ENCODE peak calls at places on chromosome 10, in ten cellular contexts. I, U, E, O, T, Q, S, P, V and B are unnamed samples.

GRCh38 chr10:115902596-115902995 is 370.4 kb downstream of the GFRA1 start:
- DNase-seq in I (no peak), U (no peak), E (no peak), O (no peak), T (no peak), Q (no peak), S (no peak), P (no peak), V (no peak), B (no peak)

GRCh38 chr10:110779489-110779888 is 92.2 kb upstream of the PDCD4 start:
- DNase-seq in I (no peak), U (no peak), E (no peak), O (no peak), T (no peak), Q (no peak), S (no peak), P (peak), V (no peak), B (no peak)

GRCh38 chr10:125023862-125024495 is 82.1 kb downstream of the ZRANB1 start:
- DNase-seq in I (no peak), U (no peak), E (peak), O (no peak), T (peak), Q (no peak), S (no peak), P (no peak), V (no peak), B (peak)

GRCh38 chr10:86813101-86813500 is 56.7 kb downstream of the BMPR1A start:
- DNase-seq in I (peak), U (peak), E (no peak), O (no peak), T (no peak), Q (no peak), S (no peak), P (no peak), V (no peak), B (no peak)

GRCh38 chr10:22043327-22043633 is 39.8 kb upstream of the DNAJC1 start:
- DNase-seq in I (no peak), U (no peak), E (no peak), O (no peak), T (no peak), Q (no peak), S (no peak), P (no peak), V (no peak), B (no peak)

GRCh38 chr10:84118395-84119006 is 20.8 kb upstream of the GHITM start:
- DNase-seq in I (no peak), U (no peak), E (no peak), O (no peak), T (no peak), Q (no peak), S (no peak), P (peak), V (no peak), B (no peak)

GRCh38 chr10:116590590-116591444 is at the start of gene PNLIPRP1:
- DNase-seq in I (no peak), U (no peak), E (no peak), O (no peak), T (no peak), Q (no peak), S (no peak), P (no peak), V (no peak), B (no peak)

GRCh38 chr10:32171213-32171612 is 115.0 kb upstream of the KIF5B start:
- DNase-seq in I (no peak), U (no peak), E (no peak), O (peak), T (no peak), Q (no peak), S (no peak), P (peak), V (no peak), B (no peak)

GRCh38 chr10:15585303-15585715 is 134.4 kb downstream of the ITGA8 start:
- DNase-seq in I (peak), U (no peak), E (peak), O (peak), T (peak), Q (peak), S (peak), P (peak), V (peak), B (peak)

GRCh38 chr10:48604408-48605263 is at the start of gene ARHGAP22:
- DNase-seq in I (peak), U (no peak), E (peak), O (peak), T (peak), Q (no peak), S (peak), P (peak), V (no peak), B (peak)

DNA sequence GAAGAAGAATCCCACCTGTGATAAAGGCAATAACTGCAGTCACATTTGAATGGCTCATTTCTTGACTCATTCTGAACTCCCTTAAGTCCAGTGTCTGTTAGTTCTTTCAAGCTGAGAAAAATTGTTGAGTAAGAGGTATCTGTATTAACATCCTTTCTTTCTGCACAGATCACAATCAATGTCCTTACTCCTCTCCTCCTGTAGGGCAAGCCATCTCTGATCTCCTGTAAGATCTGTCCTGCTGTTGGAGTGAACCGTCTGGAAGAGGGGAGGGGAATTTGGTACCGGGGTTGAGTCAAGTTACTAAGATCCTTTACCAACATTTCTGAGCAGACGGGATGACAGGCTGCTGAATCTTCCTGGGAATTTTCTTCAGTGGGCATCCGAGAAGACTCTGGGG is 19.6 kb upstream of the RGS10 start:
- DNase-seq in I (no peak), U (no peak), E (no peak), O (no peak), T (no peak), Q (no peak), S (no peak), P (no peak), V (no peak), B (no peak)
- TF ChIP-seq CTCF in I (no peak), U (no peak), E (no peak), O (no peak), T (no peak), Q (no peak), S (no peak), P (no peak), V (no peak), B (no peak)

DNA sequence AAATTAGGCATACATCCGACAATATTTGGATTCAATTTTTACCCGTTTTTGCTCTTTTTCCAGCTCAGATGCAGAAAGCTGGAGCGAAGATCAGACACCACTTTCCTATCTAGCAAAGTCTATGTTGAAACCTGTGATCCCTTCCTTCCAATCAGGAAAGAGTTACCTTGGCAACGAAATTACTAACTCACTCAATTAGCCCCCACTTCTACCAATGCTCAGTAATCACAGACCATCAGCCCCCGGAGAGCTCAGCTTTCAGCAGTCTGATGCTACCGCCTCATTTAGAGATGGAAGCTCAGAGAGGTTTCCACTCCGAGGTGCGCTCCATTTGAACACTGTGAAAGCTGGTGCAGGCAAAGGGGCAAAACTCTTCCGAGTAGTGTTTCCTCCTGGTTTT is 6.7 kb downstream of the FRAT1 start:
- DNase-seq in I (no peak), U (no peak), E (no peak), O (no peak), T (no peak), Q (no peak), S (no peak), P (no peak), V (no peak), B (no peak)
- TF ChIP-seq CTCF in I (no peak), U (no peak), E (no peak), O (no peak), T (no peak), Q (no peak), S (no peak), P (no peak), V (no peak), B (no peak)

GRCh38 chr10:29479081-29479917 is 155.5 kb downstream of the SVIL start:
- DNase-seq in I (peak), U (peak), E (no peak), O (no peak), T (no peak), Q (peak), S (no peak), P (peak), V (no peak), B (no peak)
- TF ChIP-seq CTCF in I (no peak), U (no peak), E (no peak), O (no peak), T (no peak), Q (no peak), S (no peak), P (no peak), V (no peak), B (no peak)

DNA sequence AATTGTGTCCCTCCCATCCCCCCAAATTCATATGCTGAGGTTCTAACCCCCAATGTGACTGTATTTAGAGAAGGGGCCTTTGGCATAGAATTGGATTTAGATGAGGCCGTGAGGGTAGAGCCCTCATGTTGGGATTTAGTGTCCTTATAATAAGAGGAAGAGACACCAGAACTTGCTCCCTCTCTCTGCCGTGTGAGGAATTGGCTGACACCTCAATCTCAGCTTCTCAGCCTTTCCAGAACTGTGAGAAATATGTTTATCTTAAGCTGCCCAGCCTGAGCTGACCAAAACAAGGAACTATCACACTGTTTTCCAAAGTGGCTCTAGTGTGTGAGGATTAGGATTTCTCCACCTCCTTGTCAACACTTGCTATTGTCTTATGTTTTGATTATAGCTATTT is 400.0 kb upstream of the FZD8 start:
- DNase-seq in I (no peak), U (no peak), E (no peak), O (no peak), T (no peak), Q (no peak), S (no peak), P (no peak), V (no peak), B (no peak)
- TF ChIP-seq CTCF in I (no peak), U (no peak), E (no peak), O (no peak), T (no peak), Q (peak), S (no peak), P (peak), V (no peak), B (peak)

DNA sequence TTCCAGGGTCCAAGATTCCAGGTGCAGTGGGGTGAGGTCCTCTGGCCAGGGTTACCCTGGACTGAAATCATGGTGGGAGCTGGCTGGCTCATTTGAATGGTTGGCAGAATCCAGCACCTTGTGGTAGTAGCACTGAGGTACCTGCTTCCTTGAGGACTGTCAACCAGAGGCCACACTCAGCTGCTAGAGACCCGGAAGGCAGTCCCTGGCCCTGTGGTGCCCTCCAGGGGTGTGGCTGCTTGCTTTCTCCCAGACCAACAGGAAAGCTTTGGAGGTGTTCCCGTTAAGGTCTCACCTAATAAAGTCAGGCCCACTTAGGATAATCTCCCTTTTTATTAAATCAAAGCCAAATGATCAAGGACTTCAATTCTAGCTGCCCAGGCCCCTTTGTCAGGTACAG is 107.7 kb upstream of the GDF10 start:
- DNase-seq in I (no peak), U (no peak), E (no peak), O (peak), T (no peak), Q (no peak), S (no peak), P (no peak), V (no peak), B (no peak)
- TF ChIP-seq CTCF in I (no peak), U (no peak), E (no peak), O (no peak), T (no peak), Q (no peak), S (no peak), P (no peak), V (no peak), B (no peak)

DNA sequence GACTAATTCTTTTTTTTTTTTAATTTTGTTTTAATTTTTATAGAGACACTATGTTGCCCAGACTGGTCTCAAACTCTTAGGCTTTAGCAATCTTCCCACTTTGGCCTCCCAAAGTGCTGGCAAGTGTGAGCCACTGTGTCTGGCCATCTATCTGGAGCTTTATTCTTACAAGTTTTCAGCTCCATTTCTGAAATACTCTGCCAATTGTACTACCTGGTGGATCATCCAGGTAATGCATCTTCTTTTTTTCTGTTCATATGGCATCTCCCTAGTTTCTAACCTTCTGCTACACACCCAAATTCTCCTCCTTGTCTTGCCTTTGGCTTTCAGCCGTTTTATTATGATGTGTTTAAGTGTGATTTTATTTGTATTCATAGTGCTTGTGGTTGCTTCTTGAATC is 40.2 kb downstream of the ZNF365 start:
- DNase-seq in I (no peak), U (no peak), E (no peak), O (no peak), T (no peak), Q (peak), S (no peak), P (peak), V (no peak), B (no peak)
- TF ChIP-seq CTCF in I (no peak), U (peak), E (no peak), O (peak), T (no peak), Q (no peak), S (no peak), P (peak), V (no peak), B (no peak)

DNA sequence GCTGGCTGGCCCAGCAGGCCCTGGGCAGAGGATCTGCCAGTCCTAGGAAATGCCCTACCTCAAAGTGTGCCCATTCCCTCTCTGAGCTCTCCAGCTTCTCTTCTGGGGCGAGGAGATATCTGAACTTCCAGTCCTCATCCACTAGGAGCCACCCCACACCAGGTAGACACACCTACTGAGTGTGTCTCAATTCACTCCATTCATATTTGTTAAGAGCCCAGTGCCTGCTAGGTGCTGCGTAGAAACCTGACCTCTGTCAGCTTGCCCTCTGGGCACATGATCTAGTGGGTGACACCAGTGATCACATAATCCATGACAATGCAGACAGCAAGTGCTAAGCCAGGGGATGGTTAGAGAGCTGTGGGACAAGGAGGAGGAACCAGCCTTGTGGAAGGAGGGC is 81.5 kb downstream of the COL13A1 start:
- DNase-seq in I (no peak), U (no peak), E (no peak), O (peak), T (no peak), Q (peak), S (no peak), P (peak), V (no peak), B (no peak)
- TF ChIP-seq CTCF in I (peak), U (no peak), E (no peak), O (peak), T (no peak), Q (no peak), S (no peak), P (peak), V (peak), B (peak)